ENCODE peak calls at places on chromosome 4, in ten cellular contexts. U is suprapubic skin, I is hepatocyte, K is Peyer's patch, Q is A549, W is GM23338, E is testis, A is right atrium auricular region, P is gastrocnemius medialis, N is colonic mucosa. O is an unnamed sample. For H3K4me1, the result is how much of the 10 kb centered on the place peaks cover.

GRCh38 chr4:66266035-66266434 is 595.7 kb upstream of the EPHA5 start:
- DNase-seq in U (no peak), I (no peak), K (no peak), Q (no peak), W (peak), E (no peak), A (no peak), P (no peak), N (no peak), O (no peak)

GRCh38 chr4:72991889-72992288 is 77.6 kb downstream of the COX18 start:
- DNase-seq in U (no peak), I (no peak), K (no peak), Q (no peak), W (no peak), E (no peak), A (no peak), P (no peak), N (no peak), O (no peak)

GRCh38 chr4:26860922-26861433 is 337 bp downstream of the STIM2 start:
- DNase-seq in U (peak), I (peak), K (peak), Q (no peak), W (peak), E (peak), A (no peak), P (peak), N (peak), O (peak)

GRCh38 chr4:184807261-184807660 is 18.5 kb downstream of the ACSL1 start:
- DNase-seq in U (no peak), I (no peak), K (peak), Q (no peak), W (no peak), E (no peak), A (no peak), P (no peak), N (no peak), O (no peak)

GRCh38 chr4:54473077-54473545 is 184.6 kb upstream of the KIT start:
- DNase-seq in U (no peak), I (peak), K (no peak), Q (no peak), W (peak), E (no peak), A (no peak), P (no peak), N (no peak), O (no peak)

GRCh38 chr4:119286377-119287002 is 35.4 kb downstream of the FABP2 start:
- DNase-seq in U (no peak), I (peak), K (peak), Q (no peak), W (peak), E (peak), A (no peak), P (no peak), N (no peak), O (no peak)

GRCh38 chr4:111323916-111324315 is 701.0 kb upstream of the PITX2 start:
- DNase-seq in U (no peak), I (no peak), K (no peak), Q (no peak), W (no peak), E (no peak), A (no peak), P (no peak), N (no peak), O (no peak)

GRCh38 chr4:18689308-18689915 is 667.9 kb upstream of the LCORL start:
- DNase-seq in U (no peak), I (peak), K (peak), Q (peak), W (peak), E (peak), A (no peak), P (peak), N (peak), O (no peak)

GRCh38 chr4:12884846-12885796 is 599.0 kb downstream of the RAB28 start:
- DNase-seq in U (no peak), I (no peak), K (no peak), Q (no peak), W (peak), E (no peak), A (no peak), P (no peak), N (no peak), O (no peak)

GRCh38 chr4:74365761-74366160 is 816 bp downstream of the EREG start:
- DNase-seq in U (no peak), I (peak), K (peak), Q (no peak), W (peak), E (no peak), A (no peak), P (no peak), N (peak), O (no peak)

GRCh38 chr4:58075724-58076123 is 965.5 kb upstream of the IGFBP7 start:
- DNase-seq in U (no peak), I (no peak), K (no peak), Q (no peak), W (no peak), E (no peak), A (no peak), P (no peak), N (no peak), O (no peak)

GRCh38 chr4:138485498-138485897 is 243.3 kb upstream of the SLC7A11 start:
- DNase-seq in U (no peak), I (no peak), K (no peak), Q (no peak), W (no peak), E (no peak), A (no peak), P (no peak), N (no peak), O (no peak)

GRCh38 chr4:77269505-77269904 is 112.5 kb downstream of the CCNG2 start:
- DNase-seq in U (no peak), I (no peak), K (no peak), Q (no peak), W (no peak), E (no peak), A (no peak), P (no peak), N (no peak), O (no peak)

GRCh38 chr4:165716472-165716871 is 156.6 kb upstream of the TLL1 start:
- DNase-seq in U (no peak), I (no peak), K (no peak), Q (no peak), W (no peak), E (no peak), A (no peak), P (no peak), N (no peak), O (no peak)

GRCh38 chr4:111842336-111842735 is 302.9 kb upstream of the FAM241A start:
- DNase-seq in U (no peak), I (no peak), K (no peak), Q (no peak), W (no peak), E (no peak), A (no peak), P (no peak), N (no peak), O (no peak)

GRCh38 chr4:113878718-113879117 is 100.7 kb downstream of the ARSJ start:
- DNase-seq in U (no peak), I (peak), K (no peak), Q (no peak), W (peak), E (no peak), A (no peak), P (no peak), N (no peak), O (no peak)

GRCh38 chr4:42710329-42710728 is 53.4 kb upstream of the ATP8A1 start:
- DNase-seq in U (no peak), I (no peak), K (no peak), Q (no peak), W (no peak), E (no peak), A (no peak), P (no peak), N (no peak), O (no peak)

GRCh38 chr4:149788286-149788685 is 27.4 kb downstream of the IQCM start:
- DNase-seq in U (no peak), I (no peak), K (no peak), Q (no peak), W (no peak), E (no peak), A (no peak), P (no peak), N (no peak), O (no peak)

GRCh38 chr4:151730003-151730559 is 30.7 kb downstream of the GATB start:
- DNase-seq in U (no peak), I (peak), K (peak), Q (no peak), W (peak), E (no peak), A (no peak), P (no peak), N (peak), O (no peak)

GRCh38 chr4:152850377-152850776 is 70.6 kb downstream of the ARFIP1 start:
- DNase-seq in U (peak), I (peak), K (peak), Q (no peak), W (peak), E (no peak), A (no peak), P (peak), N (no peak), O (no peak)

GRCh38 chr4:158121203-158121586 is 51.6 kb downstream of the GASK1B start:
- DNase-seq in U (no peak), I (peak), K (no peak), Q (no peak), W (no peak), E (peak), A (peak), P (peak), N (no peak), O (no peak)

DNA sequence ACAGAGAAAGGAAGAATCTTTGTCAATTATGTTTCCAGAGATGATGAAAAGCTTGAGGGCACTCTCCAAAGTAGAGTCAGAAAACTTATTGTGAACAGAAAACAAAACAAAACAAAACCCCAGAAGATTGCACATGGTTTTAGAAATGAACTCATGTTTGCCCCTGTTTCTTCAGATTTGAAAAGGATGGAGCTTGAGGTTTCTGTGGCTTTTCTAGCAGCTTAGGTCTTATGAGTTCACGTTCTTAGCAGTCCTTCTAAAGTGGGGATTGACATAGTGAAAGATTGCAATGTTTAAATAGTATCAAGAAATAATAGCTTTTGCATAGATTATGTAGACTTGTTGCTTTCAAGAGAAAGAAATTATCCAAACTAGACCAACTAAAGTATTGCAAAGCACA is 421.8 kb downstream of the GBA3 start:
- DNase-seq in U (no peak), I (no peak), K (no peak), Q (no peak), W (no peak), E (no peak), A (no peak), P (no peak), N (no peak), O (no peak)
- H3K4me1 ChIP-seq in U (under half), I (under half), K (under half), Q (under half), W (under half), E (under half), A (under half), P (under half), N (under half), O (under half)

GRCh38 chr4:146029147-146029546 is 90.5 kb upstream of the ZNF827 start:
- DNase-seq in U (no peak), I (no peak), K (no peak), Q (no peak), W (no peak), E (no peak), A (no peak), P (no peak), N (no peak), O (no peak)
- TF ChIP-seq CTCF in U (no peak), I (no peak), K (no peak), Q (no peak), W (no peak), E (no peak), A (no peak), P (no peak), N (no peak), O (no peak)

GRCh38 chr4:1337376-1337831 is 9.6 kb upstream of the UVSSA start:
- DNase-seq in U (no peak), I (peak), K (peak), Q (no peak), W (no peak), E (no peak), A (no peak), P (no peak), N (peak), O (no peak)
- H3K27ac ChIP-seq in U (no peak), I (peak), K (peak), Q (no peak), W (no peak), E (no peak), A (no peak), P (no peak), N (no peak), O (no peak)

GRCh38 chr4:88010921-88011320 is 3.5 kb downstream of the PKD2 start:
- DNase-seq in U (no peak), I (no peak), K (no peak), Q (no peak), W (no peak), E (no peak), A (no peak), P (no peak), N (no peak), O (no peak)
- H3K4me1 ChIP-seq in U (under half), I (under half), K (under half), Q (half or more), W (half or more), E (under half), A (half or more), P (under half), N (under half), O (under half)

GRCh38 chr4:139704915-139705485 is 39.4 kb downstream of the MGST2 start:
- DNase-seq in U (no peak), I (no peak), K (no peak), Q (peak), W (peak), E (no peak), A (no peak), P (no peak), N (no peak), O (no peak)
- TF ChIP-seq CTCF in U (no peak), I (peak), K (no peak), Q (no peak), W (peak), E (no peak), A (no peak), P (no peak), N (no peak), O (no peak)

DNA sequence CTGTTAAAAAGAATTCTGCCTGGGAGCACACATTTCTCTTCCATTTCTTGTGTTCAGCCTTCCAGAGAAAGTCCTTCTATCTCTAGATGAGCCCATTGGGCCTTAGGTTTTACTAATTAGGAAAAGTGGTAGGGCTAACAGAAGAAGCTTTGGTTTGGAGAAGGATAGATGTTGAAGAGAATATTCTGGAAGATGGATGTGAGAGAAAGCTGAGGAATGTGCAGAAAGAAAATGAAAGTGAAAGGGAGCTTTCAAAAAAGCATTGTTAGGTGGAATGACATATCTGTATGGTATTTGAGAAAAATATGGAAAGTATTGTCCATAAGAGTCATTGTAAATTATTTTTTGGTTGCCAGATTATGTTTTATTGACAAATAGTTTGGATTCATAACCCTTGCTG is 474.8 kb upstream of the SLIT2 start:
- DNase-seq in U (no peak), I (no peak), K (no peak), Q (no peak), W (no peak), E (no peak), A (no peak), P (no peak), N (no peak), O (no peak)
- H3K27ac ChIP-seq in U (no peak), I (no peak), K (no peak), Q (no peak), W (no peak), E (no peak), A (no peak), P (no peak), N (no peak), O (no peak)

GRCh38 chr4:87055340-87055739 is 120.5 kb downstream of the AFF1 start:
- DNase-seq in U (no peak), I (no peak), K (no peak), Q (no peak), W (no peak), E (no peak), A (no peak), P (no peak), N (no peak), O (no peak)
- H3K4me1 ChIP-seq in U (half or more), I (under half), K (under half), Q (under half), W (under half), E (under half), A (half or more), P (half or more), N (under half), O (half or more)

GRCh38 chr4:10897076-10897475 is 212.5 kb upstream of the CLNK start:
- DNase-seq in U (no peak), I (no peak), K (no peak), Q (no peak), W (no peak), E (no peak), A (no peak), P (no peak), N (no peak), O (no peak)

GRCh38 chr4:10898072-10898471 is 213.5 kb upstream of the CLNK start:
- DNase-seq in U (no peak), I (no peak), K (no peak), Q (no peak), W (no peak), E (peak), A (no peak), P (no peak), N (no peak), O (no peak)

GRCh38 chr4:10889819-10890218 is 205.3 kb upstream of the CLNK start:
- DNase-seq in U (no peak), I (no peak), K (no peak), Q (no peak), W (peak), E (no peak), A (no peak), P (no peak), N (no peak), O (no peak)

GRCh38 chr4:10891866-10892265 is 207.3 kb upstream of the CLNK start:
- DNase-seq in U (no peak), I (no peak), K (no peak), Q (no peak), W (no peak), E (no peak), A (no peak), P (no peak), N (no peak), O (no peak)

GRCh38 chr4:10893417-10893816 is 208.8 kb upstream of the CLNK start:
- DNase-seq in U (no peak), I (peak), K (no peak), Q (no peak), W (peak), E (peak), A (no peak), P (no peak), N (no peak), O (no peak)
- TF ChIP-seq CTCF in U (peak), I (peak), K (peak), Q (no peak), W (peak), E (peak), A (no peak), P (no peak), N (no peak), O (no peak)

GRCh38 chr4:56757270-56757746 is 64.2 kb downstream of the SPINK2 start:
- DNase-seq in U (no peak), I (peak), K (peak), Q (peak), W (no peak), E (no peak), A (no peak), P (no peak), N (no peak), O (no peak)
- H3K27ac ChIP-seq in U (peak), I (peak), K (peak), Q (peak), W (no peak), E (no peak), A (no peak), P (no peak), N (peak), O (peak)

GRCh38 chr4:142377345-142378091 is 468.6 kb downstream of the INPP4B start:
- DNase-seq in U (no peak), I (no peak), K (no peak), Q (no peak), W (no peak), E (no peak), A (no peak), P (no peak), N (no peak), O (no peak)

GRCh38 chr4:142378179-142378578 is 467.9 kb downstream of the INPP4B start:
- DNase-seq in U (no peak), I (no peak), K (no peak), Q (no peak), W (no peak), E (no peak), A (no peak), P (no peak), N (no peak), O (no peak)

GRCh38 chr4:142379277-142380051 is 466.6 kb downstream of the INPP4B start:
- DNase-seq in U (no peak), I (peak), K (no peak), Q (no peak), W (no peak), E (no peak), A (no peak), P (no peak), N (no peak), O (no peak)

GRCh38 chr4:142383354-142383753 is 462.7 kb downstream of the INPP4B start:
- DNase-seq in U (no peak), I (no peak), K (no peak), Q (no peak), W (no peak), E (no peak), A (no peak), P (no peak), N (no peak), O (no peak)

GRCh38 chr4:142380052-142380598 is 466.0 kb downstream of the INPP4B start:
- DNase-seq in U (no peak), I (no peak), K (no peak), Q (no peak), W (no peak), E (no peak), A (no peak), P (no peak), N (no peak), O (no peak)
- H3K4me1 ChIP-seq in U (under half), I (under half), K (under half), Q (under half), W (under half), E (under half), A (under half), P (under half), N (under half), O (under half)

O was measured in ascending aorta.